ENCODE peak calls at places on chromosome 13, in five cellular contexts. H is tibial artery, G is mesothelial cell of epicardium, J is heart right ventricle, M is astrocyte of the spinal cord. K is an unnamed sample.

GRCh38 chr13:62014299-62014698 is 598.6 kb upstream of the PCDH20 start:
- DNase-seq in H (no peak), G (no peak), J (no peak), M (peak; percentile 52), K (no peak)

GRCh38 chr13:52162279-52163101 is 3.1 kb upstream of the NEK3 start:
- DNase-seq in H (no peak), G (no peak), J (no peak), M (peak; percentile 79), K (no peak)

GRCh38 chr13:110023729-110024645 is 237.6 kb upstream of the IRS2 start:
- DNase-seq in H (peak; percentile 69), G (no peak), J (peak; percentile 29), M (peak; percentile 21), K (peak; percentile 39)

GRCh38 chr13:72504026-72504925 is 223.2 kb downstream of the MZT1 start:
- DNase-seq in H (no peak), G (no peak), J (no peak), M (peak; percentile 70), K (no peak)

GRCh38 chr13:95948646-95949045 is 104.6 kb downstream of the UGGT2 start:
- DNase-seq in H (no peak), G (no peak), J (no peak), M (peak; percentile 54), K (no peak)

GRCh38 chr13:33249066-33249465 is 36.5 kb downstream of the STARD13 start:
- DNase-seq in H (no peak), G (no peak), J (no peak), M (no peak), K (no peak)

GRCh38 chr13:91346848-91347211 is 657 bp upstream of the MIR17HG start:
- DNase-seq in H (no peak), G (no peak), J (no peak), M (peak; percentile 32), K (peak; percentile 11)

GRCh38 chr13:112928958-112929777 is 39.8 kb upstream of the MCF2L start:
- DNase-seq in H (no peak), G (no peak), J (peak; percentile 59), M (peak; percentile 4), K (no peak)

GRCh38 chr13:30963794-30964193 is 31.3 kb downstream of the TEX26 start:
- DNase-seq in H (no peak), G (no peak), J (no peak), M (no peak), K (no peak)

GRCh38 chr13:42600943-42601342 is 27.0 kb downstream of the TNFSF11 start:
- DNase-seq in H (no peak), G (no peak), J (no peak), M (peak; percentile 7), K (no peak)

GRCh38 chr13:68995972-68996670 is 1111.5 kb upstream of the ATXN8OS start:
- DNase-seq in H (no peak), G (no peak), J (no peak), M (no peak), K (no peak)

GRCh38 chr13:75384881-75385707 is 96.9 kb downstream of the TBC1D4 start:
- DNase-seq in H (no peak), G (no peak), J (peak; percentile 44), M (no peak), K (no peak)

GRCh38 chr13:20270163-20270865 is 38.2 kb upstream of the GJB6 start:
- DNase-seq in H (no peak), G (peak; percentile 41), J (no peak), M (peak; percentile 15), K (no peak)

GRCh38 chr13:49602005-49602404 is 16.6 kb upstream of the RCBTB1 start:
- DNase-seq in H (no peak), G (no peak), J (no peak), M (no peak), K (no peak)

GRCh38 chr13:47112205-47112896 is 215.5 kb upstream of the HTR2A start:
- DNase-seq in H (no peak), G (no peak), J (no peak), M (peak; percentile 13), K (no peak)

GRCh38 chr13:102698649-102698980 is 3.8 kb upstream of the METTL21C start:
- DNase-seq in H (no peak), G (no peak), J (no peak), M (no peak), K (no peak)

DNA sequence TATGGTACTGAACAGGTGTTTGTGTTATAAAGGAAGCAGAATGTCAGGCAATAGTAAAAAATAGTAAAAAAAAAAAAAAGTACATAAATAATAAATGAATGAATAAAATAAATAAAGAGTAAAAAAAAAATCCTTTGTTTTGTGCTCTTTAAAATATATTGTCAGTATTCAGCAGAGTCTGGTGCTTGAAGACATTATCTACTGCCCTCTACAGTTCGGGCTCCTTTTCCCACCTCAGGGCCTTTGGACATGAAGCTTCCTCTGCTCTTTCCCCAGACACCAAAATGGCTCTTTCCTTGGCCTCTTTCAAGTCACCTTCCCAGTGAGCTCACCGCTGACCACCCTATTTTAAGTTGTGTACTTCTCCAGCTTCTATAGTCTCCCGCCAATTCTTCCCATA is 137.5 kb downstream of the TNFRSF19 start:
- DNase-seq in H (no peak), G (no peak), J (no peak), M (peak; percentile 46), K (no peak)
- TF ChIP-seq CTCF in H (no peak), G (no peak), J (peak; percentile 37), M (peak; percentile 27), K (no peak)

DNA sequence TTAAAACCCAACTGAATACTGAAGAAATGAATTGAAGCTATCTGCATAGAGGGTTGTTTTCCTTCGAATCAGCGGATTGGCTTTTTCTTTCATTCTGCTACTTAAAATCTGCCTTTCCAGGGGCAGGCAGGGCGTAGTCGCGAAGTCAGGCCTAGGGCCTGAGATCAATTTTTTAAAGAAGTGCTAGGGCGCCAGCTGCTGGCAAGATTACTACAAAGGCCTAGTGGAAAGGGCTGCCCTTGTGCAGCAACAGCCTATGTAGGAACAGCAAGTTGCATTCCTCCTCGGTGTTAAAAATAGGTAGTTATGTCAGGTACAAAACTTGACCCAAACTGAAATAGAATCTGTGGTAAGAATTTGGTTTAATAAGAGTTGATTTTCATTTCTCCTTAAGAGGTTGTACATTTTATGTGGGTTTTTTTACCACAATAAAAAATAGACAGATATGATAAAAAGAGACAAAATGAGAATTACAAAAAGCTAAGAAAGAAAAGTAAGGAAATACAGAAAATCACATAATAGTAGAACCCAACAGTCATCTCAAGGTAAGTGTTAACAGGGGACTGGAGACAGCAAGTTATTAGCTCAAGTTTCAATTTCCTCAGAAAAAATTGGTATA is 9.5 kb upstream of the URAD start:
- DNase-seq in H (no peak), G (no peak), J (peak; percentile 67), M (peak; percentile 29), K (no peak)
- TF ChIP-seq CTCF in H (no peak), G (no peak), J (peak; percentile 48), M (peak; percentile 57), K (no peak)

DNA sequence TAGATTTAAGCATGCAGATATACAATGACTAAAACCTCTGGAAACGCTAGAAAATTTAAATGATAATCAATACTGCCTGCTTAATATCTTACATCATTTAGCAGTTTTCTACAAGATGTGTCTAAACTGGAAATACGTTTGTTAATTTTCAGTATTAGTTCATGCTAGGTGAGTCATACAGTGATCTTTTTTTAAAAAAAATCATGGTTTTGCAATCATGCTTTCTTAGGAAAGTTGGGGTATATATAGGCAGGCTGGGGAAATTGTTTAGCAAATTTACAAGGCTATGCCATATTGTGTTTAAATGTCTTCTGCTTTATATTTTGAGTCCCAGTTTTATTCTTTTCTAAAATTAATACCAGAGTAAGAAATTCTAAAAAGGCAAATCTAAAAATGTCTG is 245.4 kb upstream of the SPRY2 start:
- DNase-seq in H (no peak), G (no peak), J (no peak), M (peak; percentile 3), K (no peak)
- TF ChIP-seq CTCF in H (no peak), G (no peak), J (no peak), M (no peak), K (no peak)

DNA sequence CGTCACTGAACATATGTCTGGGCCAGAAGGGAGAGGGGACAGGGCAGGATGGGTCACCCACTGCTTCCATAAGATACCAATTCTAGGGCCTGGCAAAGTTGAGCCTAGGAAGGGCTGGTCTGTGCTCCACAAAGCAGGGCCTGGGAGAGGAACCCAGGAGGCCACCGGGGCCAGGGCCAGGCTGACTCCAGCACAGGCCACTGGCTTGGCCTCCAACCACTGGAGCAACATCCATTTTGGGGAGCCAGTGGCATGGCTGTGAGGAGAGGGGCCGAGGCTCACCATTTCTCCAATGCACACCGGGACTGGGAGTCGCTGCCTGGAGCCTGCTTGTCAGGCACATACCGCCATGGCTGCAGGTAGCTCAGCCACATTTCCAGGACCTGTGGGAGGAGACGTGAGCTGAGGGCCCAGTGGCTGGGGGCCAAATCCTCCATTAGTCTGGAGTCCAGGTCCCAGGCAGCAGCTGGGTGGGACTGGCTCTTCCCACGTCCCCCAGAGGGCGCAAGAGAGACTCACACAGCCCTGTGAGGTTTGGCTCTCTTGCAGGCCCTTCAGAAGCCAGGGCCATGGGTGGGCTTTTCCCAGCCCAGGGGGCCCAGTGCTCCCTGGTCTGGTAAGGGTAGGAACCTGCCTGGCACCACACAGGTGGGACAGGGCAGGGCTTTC is 27.7 kb downstream of the TUBA3C start:
- DNase-seq in H (no peak), G (no peak), J (no peak), M (no peak), K (no peak)
- TF ChIP-seq CTCF in H (no peak), G (no peak), J (peak; percentile 32), M (no peak), K (no peak)

GRCh38 chr13:99658266-99658991 is 157.2 kb downstream of the TM9SF2 start:
- DNase-seq in H (peak; percentile 60), G (peak; percentile 41), J (peak; percentile 50), M (peak; percentile 82), K (no peak)
- TF ChIP-seq CTCF in H (no peak), G (no peak), J (peak; percentile 51), M (peak; percentile 57), K (no peak)

GRCh38 chr13:86725105-86725504 is 925.9 kb upstream of the SLITRK6 start:
- DNase-seq in H (no peak), G (no peak), J (no peak), M (no peak), K (no peak)
- TF ChIP-seq CTCF in H (no peak), G (no peak), J (no peak), M (peak; percentile 3), K (no peak)

GRCh38 chr13:44989071-44989889 is at the start of the genes GPALPP1 and NUFIP1:
- DNase-seq in H (peak; percentile 94), G (peak; percentile 81), J (peak; percentile 96), M (peak; percentile 93), K (peak; percentile 94)
- TF ChIP-seq CTCF in H (peak; percentile 4), G (peak; percentile 20), J (no peak), M (no peak), K (peak; percentile 31)

DNA sequence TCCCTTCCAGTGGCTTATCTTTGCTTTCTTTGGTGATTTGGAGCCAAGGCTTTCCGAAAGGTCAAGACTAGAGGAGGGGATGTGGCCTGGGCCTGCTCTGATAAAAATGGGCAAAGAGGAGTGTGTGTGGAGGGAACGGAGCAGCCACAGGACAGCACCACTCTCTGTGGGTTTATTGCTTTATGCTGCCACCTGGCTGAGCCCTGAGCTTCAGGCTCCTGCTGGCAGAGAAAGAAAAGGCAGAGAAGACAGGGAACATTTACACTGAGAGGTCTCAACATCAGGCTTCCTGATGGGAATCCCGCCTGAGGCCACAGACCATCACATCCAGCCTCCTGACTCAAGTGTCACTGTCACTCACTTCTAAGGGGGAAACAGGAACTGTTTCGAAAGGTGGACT is 9.2 kb upstream of the GSX1 start:
- DNase-seq in H (no peak), G (no peak), J (no peak), M (no peak), K (no peak)
- TF ChIP-seq CTCF in H (no peak), G (no peak), J (peak; percentile 41), M (peak; percentile 38), K (no peak)

K was measured in gastrocnemius medialis.